ENCODE peak calls at places on chromosomes 1 and 21, in eight cellular contexts. U, H, F, I, V, C, B and W are unnamed samples.
A peak's percentile ranks its signal among the peaks of the same experiment; 100 is the strongest.

GRCh38 chr21:34889287-34889536 is 159.9 kb downstream of the RUNX1 start:
- DNase-seq in U (peak; percentile 44), H (no peak), F (no peak), I (no peak), V (peak; percentile 80), C (peak; percentile 46), B (peak; percentile 51), W (no peak)

GRCh38 chr1:156245451-156246232 is 2.2 kb downstream of the PAQR6 start:
- DNase-seq in U (no peak), H (no peak), F (no peak), I (peak; percentile 47), V (peak; percentile 36), C (no peak), B (peak; percentile 46), W (no peak)

GRCh38 chr1:208178091-208178529 is 66.1 kb downstream of the PLXNA2 start:
- DNase-seq in U (no peak), H (no peak), F (no peak), I (no peak), V (peak; percentile 39), C (no peak), B (no peak), W (no peak)

GRCh38 chr1:16013220-16013907 is 4.5 kb downstream of the HSPB7 start:
- DNase-seq in U (peak; percentile 90), H (no peak), F (no peak), I (no peak), V (peak; percentile 86), C (peak; percentile 69), B (no peak), W (no peak)

GRCh38 chr1:7558481-7558880 is 212.6 kb upstream of the VAMP3 start:
- DNase-seq in U (no peak), H (no peak), F (no peak), I (peak; percentile 5), V (no peak), C (no peak), B (no peak), W (no peak)

GRCh38 chr1:218361298-218362065 is 16.3 kb downstream of the TGFB2 start:
- DNase-seq in U (peak; percentile 57), H (no peak), F (no peak), I (peak; percentile 36), V (peak; percentile 51), C (no peak), B (peak; percentile 15), W (no peak)

GRCh38 chr1:51044834-51045233 is 57.2 kb upstream of the C1orf185 start:
- DNase-seq in U (no peak), H (peak; percentile 49), F (no peak), I (no peak), V (no peak), C (no peak), B (no peak), W (no peak)

GRCh38 chr1:28792644-28793121 is 19.3 kb upstream of the OPRD1 start:
- DNase-seq in U (peak; percentile 49), H (no peak), F (no peak), I (no peak), V (no peak), C (no peak), B (no peak), W (no peak)

GRCh38 chr21:38985423-38986378 is 180.0 kb downstream of the ETS2 start:
- DNase-seq in U (no peak), H (no peak), F (peak; percentile 86), I (no peak), V (peak; percentile 91), C (peak; percentile 85), B (no peak), W (peak; percentile 46)

GRCh38 chr1:189774721-189775287 is 702.9 kb downstream of the BRINP3 start:
- DNase-seq in U (no peak), H (no peak), F (no peak), I (no peak), V (no peak), C (no peak), B (no peak), W (no peak)

GRCh38 chr1:63915121-63915520 is 141.3 kb downstream of the ROR1 start:
- DNase-seq in U (no peak), H (peak; percentile 49), F (no peak), I (no peak), V (peak; percentile 32), C (no peak), B (peak; percentile 16), W (no peak)
- TF ChIP-seq CTCF in U (peak; percentile 17), H (peak; percentile 68), F (peak; percentile 41), I (no peak), V (peak; percentile 33), C (peak; percentile 35), B (no peak), W (peak; percentile 35)

GRCh38 chr1:246122071-246122470 is 385.0 kb downstream of the SMYD3 start:
- DNase-seq in U (no peak), H (no peak), F (no peak), I (no peak), V (no peak), C (no peak), B (no peak), W (no peak)

GRCh38 chr1:246121533-246121932 is 385.5 kb downstream of the SMYD3 start:
- DNase-seq in U (no peak), H (no peak), F (no peak), I (no peak), V (no peak), C (no peak), B (no peak), W (no peak)

GRCh38 chr1:246114369-246114768 is 392.7 kb downstream of the SMYD3 start:
- DNase-seq in U (no peak), H (no peak), F (no peak), I (no peak), V (no peak), C (no peak), B (peak; percentile 22), W (no peak)

GRCh38 chr1:246113555-246114095 is 393.5 kb downstream of the SMYD3 start:
- DNase-seq in U (no peak), H (no peak), F (no peak), I (no peak), V (no peak), C (no peak), B (peak; percentile 9), W (no peak)

GRCh38 chr1:246117066-246117791 is 389.9 kb downstream of the SMYD3 start:
- DNase-seq in U (peak; percentile 69), H (peak; percentile 21), F (no peak), I (no peak), V (peak; percentile 50), C (no peak), B (peak; percentile 48), W (peak; percentile 12)
- TF ChIP-seq CTCF in U (peak; percentile 36), H (no peak), F (peak; percentile 65), I (peak; percentile 17), V (peak; percentile 65), C (no peak), B (peak; percentile 12), W (peak; percentile 53)

GRCh38 chr1:100542264-100542663 is 4.3 kb downstream of the GPR88 start:
- DNase-seq in U (no peak), H (no peak), F (no peak), I (no peak), V (no peak), C (no peak), B (no peak), W (no peak)

GRCh38 chr1:100539836-100540536 is 2.0 kb downstream of the GPR88 start:
- DNase-seq in U (peak; percentile 50), H (no peak), F (no peak), I (peak; percentile 47), V (peak; percentile 47), C (no peak), B (peak; percentile 22), W (no peak)

GRCh38 chr1:100536031-100536430 is 1.9 kb upstream of the GPR88 start:
- DNase-seq in U (no peak), H (peak; percentile 7), F (no peak), I (no peak), V (no peak), C (no peak), B (no peak), W (no peak)

GRCh38 chr1:100535264-100535663 is 2.7 kb upstream of the GPR88 start:
- DNase-seq in U (no peak), H (no peak), F (no peak), I (no peak), V (no peak), C (no peak), B (no peak), W (no peak)

DNA sequence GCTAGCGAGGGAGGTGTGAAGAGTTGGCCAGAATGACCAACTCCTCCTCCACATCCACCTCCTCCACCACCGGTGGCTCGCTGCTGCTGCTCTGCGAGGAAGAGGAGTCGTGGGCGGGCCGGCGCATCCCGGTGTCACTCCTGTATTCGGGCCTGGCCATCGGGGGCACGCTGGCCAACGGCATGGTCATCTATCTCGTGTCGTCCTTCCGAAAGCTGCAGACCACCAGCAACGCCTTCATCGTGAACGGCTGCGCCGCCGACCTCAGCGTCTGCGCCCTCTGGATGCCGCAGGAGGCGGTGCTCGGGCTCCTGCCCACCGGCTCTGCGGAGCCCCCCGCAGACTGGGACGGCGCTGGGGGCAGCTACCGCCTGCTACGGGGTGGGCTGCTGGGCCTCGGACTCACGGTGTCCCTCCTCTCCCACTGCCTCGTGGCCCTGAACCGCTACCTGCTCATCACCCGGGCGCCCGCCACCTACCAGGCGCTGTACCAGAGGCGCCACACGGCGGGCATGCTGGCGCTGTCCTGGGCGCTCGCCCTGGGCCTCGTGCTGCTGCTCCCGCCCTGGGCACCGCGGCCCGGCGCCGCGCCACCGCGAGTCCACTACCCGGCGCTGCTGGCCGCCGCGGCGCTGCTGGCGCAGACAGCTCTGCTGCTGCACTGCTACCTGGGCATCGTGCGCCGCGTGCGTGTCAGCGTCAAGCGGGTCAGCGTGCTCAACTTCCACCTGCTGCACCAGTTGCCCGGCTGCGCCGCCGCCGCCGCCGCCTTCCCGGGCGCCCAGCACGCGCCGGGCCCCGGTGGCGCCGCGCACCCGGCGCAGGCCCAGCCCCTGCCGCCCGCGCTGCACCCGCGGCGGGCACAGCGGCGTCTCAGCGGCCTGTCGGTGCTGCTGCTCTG is 1.2 kb downstream of the GPR88 start:
- DNase-seq in U (peak; percentile 45), H (no peak), F (no peak), I (peak; percentile 56), V (peak; percentile 18), C (no peak), B (peak; percentile 24), W (no peak)
- TF ChIP-seq CTCF in U (peak; percentile 34), H (no peak), F (peak; percentile 13), I (no peak), V (no peak), C (no peak), B (no peak), W (no peak)

GRCh38 chr1:57017717-57018116 is 51.9 kb upstream of the C8B start:
- DNase-seq in U (no peak), H (peak; percentile 2), F (no peak), I (peak; percentile 36), V (no peak), C (no peak), B (peak; percentile 27), W (no peak)
- TF ChIP-seq CTCF in U (peak; percentile 40), H (peak; percentile 73), F (peak; percentile 35), I (peak; percentile 66), V (peak; percentile 15), C (no peak), B (peak; percentile 64), W (no peak)